ENCODE peak calls at places on chromosomes 1 and 21, in eight cellular contexts. R is endothelial cell of umbilical vein, Z is neural progenitor cell, O is mammary epithelial cell, E is fibroblast of lung, K is endodermal cell, D is neuronal stem cell, B is IMR-90. X is an unnamed sample.

GRCh38 chr1:85681087-85681486 is 27.1 kb downstream of the ZNHIT6 start:
- DNase-seq in B (peak; percentile 68), R (peak; percentile 45), O (peak; percentile 61), D (peak; percentile 9), Z (no peak), K (no peak), E (peak; percentile 23), X (peak; percentile 76)

GRCh38 chr1:29682171-29682917 is 446.0 kb downstream of the PTPRU start:
- DNase-seq in E (no peak), R (no peak), B (no peak), D (no peak), Z (peak; percentile 23), K (peak; percentile 50), O (no peak), X (no peak)

GRCh38 chr1:2556277-2557145 is at the start of gene TNFRSF14:
- DNase-seq in K (peak; percentile 67), E (peak; percentile 56), D (no peak), R (peak; percentile 65), B (peak; percentile 35), O (peak; percentile 42), Z (peak; percentile 47), X (peak; percentile 33)

GRCh38 chr1:225508538-225509375 is 80.9 kb upstream of the LBR start:
- DNase-seq in O (peak; percentile 95), E (peak; percentile 99), R (peak; percentile 97), K (no peak), D (peak; percentile 63), B (peak; percentile 99), Z (peak; percentile 63), X (peak; percentile 62)

GRCh38 chr1:205598841-205599666 is 32.8 kb downstream of the ELK4 start:
- DNase-seq in K (no peak), Z (no peak), O (peak; percentile 22), D (no peak), E (peak; percentile 98), B (peak; percentile 99), R (peak; percentile 100), X (no peak)

GRCh38 chr1:223137402-223138100 is 5.5 kb downstream of the TLR5 start:
- DNase-seq in Z (no peak), B (peak; percentile 39), K (no peak), E (peak; percentile 85), O (peak; percentile 70), D (no peak), R (no peak), X (peak; percentile 18)

GRCh38 chr1:165697881-165698842 is at the start of gene ALDH9A1:
- DNase-seq in K (peak; percentile 97), B (peak; percentile 76), E (peak; percentile 80), R (peak; percentile 84), O (peak; percentile 80), Z (peak; percentile 92), D (peak; percentile 77), X (peak; percentile 74)

GRCh38 chr1:46489638-46490602 is at the start of gene DMBX1:
- DNase-seq in E (no peak), O (peak; percentile 46), K (peak; percentile 95), R (no peak), Z (peak; percentile 91), D (no peak), B (no peak), X (no peak)

GRCh38 chr1:207962716-207963428 is 51.9 kb upstream of the CD34 start:
- DNase-seq in B (no peak), R (peak; percentile 71), E (peak; percentile 43), Z (no peak), K (no peak), D (no peak), O (no peak), X (no peak)

GRCh38 chr1:22289251-22289995 is 146.5 kb upstream of the WNT4 start:
- DNase-seq in D (no peak), B (no peak), O (no peak), E (no peak), R (no peak), Z (no peak), K (peak; percentile 43), X (no peak)

GRCh38 chr1:156797212-156797871 is 19.3 kb downstream of the SH2D2A start:
- DNase-seq in B (peak; percentile 64), O (peak; percentile 47), Z (peak; percentile 70), E (peak; percentile 64), D (peak; percentile 43), R (peak; percentile 75), K (peak; percentile 89), X (peak; percentile 90)

GRCh38 chr21:33268736-33269441 is 2.7 kb downstream of the IL10RB start:
- DNase-seq in R (no peak), Z (no peak), K (peak; percentile 40), E (no peak), O (peak; percentile 91), B (no peak), D (no peak), X (peak; percentile 97)

GRCh38 chr1:12104417-12104816 is 41.3 kb downstream of the TNFRSF8 start:
- DNase-seq in B (no peak), Z (no peak), E (no peak), O (no peak), K (no peak), R (no peak), D (no peak), X (no peak)

GRCh38 chr1:71587961-71588360 is 507.1 kb upstream of the ZRANB2 start:
- DNase-seq in Z (peak; percentile 11), K (no peak), D (no peak), O (peak; percentile 18), B (peak; percentile 47), R (peak; percentile 60), E (peak; percentile 57), X (peak; percentile 7)

GRCh38 chr1:18469514-18469913 is 11.2 kb upstream of the KLHDC7A start:
- DNase-seq in K (peak; percentile 45), E (no peak), D (no peak), R (no peak), B (no peak), Z (no peak), O (no peak), X (no peak)

GRCh38 chr1:1402081-1402900 is 3.2 kb upstream of the CCNL2 start:
- DNase-seq in R (peak; percentile 62), D (no peak), O (peak; percentile 58), K (peak; percentile 90), B (peak; percentile 60), E (peak; percentile 59), Z (peak; percentile 77), X (peak; percentile 71)

GRCh38 chr1:79629414-79629813 is 622.9 kb upstream of the ADGRL4 start:
- DNase-seq in E (no peak), D (no peak), K (no peak), R (no peak), O (no peak), B (no peak), Z (no peak), X (no peak)

GRCh38 chr1:209926045-209926444 is 12.0 kb upstream of the SYT14 start:
- DNase-seq in D (no peak), B (peak; percentile 64), R (peak; percentile 78), Z (no peak), E (peak; percentile 28), O (peak; percentile 79), K (no peak), X (no peak)

GRCh38 chr1:7587726-7588456 is 183.2 kb upstream of the VAMP3 start:
- DNase-seq in B (no peak), Z (no peak), E (no peak), K (no peak), R (no peak), D (no peak), O (no peak), X (no peak)

GRCh38 chr1:202505356-202505755 is 156.9 kb downstream of the PPP1R12B start:
- DNase-seq in O (peak; percentile 63), Z (peak; percentile 23), D (no peak), E (peak; percentile 74), R (peak; percentile 30), B (peak; percentile 85), K (no peak), X (peak; percentile 63)

GRCh38 chr1:113215015-113215414 is 142.0 kb downstream of the LRIG2 start:
- DNase-seq in Z (no peak), K (no peak), D (no peak), B (no peak), O (no peak), R (no peak), E (no peak), X (no peak)

GRCh38 chr1:207903053-207903452 is 7.9 kb downstream of the CD34 start:
- DNase-seq in B (no peak), E (no peak), O (no peak), D (no peak), K (no peak), Z (no peak), R (no peak), X (no peak)

GRCh38 chr1:234917495-234918188 is 211.0 kb downstream of the TOMM20 start:
- DNase-seq in Z (no peak), B (no peak), R (no peak), O (no peak), E (no peak), D (no peak), K (no peak), X (no peak)

DNA sequence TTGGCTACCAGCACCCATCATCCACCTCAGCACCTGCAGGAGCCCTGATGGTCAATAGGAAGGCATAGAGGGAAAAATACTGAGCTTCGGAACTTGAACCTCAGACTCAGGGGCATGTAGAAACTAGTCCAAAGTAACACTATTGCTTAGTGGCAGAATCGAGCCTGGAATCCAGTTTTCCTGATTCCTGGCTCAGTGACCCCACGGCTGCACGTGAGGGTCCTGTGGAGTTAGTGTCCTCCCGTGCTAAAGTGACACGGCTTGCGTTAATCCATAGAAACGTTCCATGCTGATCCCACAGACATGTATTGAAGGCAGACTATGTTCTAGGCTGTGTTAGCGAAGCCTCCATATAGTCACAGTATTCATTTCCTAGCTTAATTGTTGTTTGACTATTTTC is 747.0 kb upstream of the TPTE start:
- DNase-seq in Z (no peak), O (no peak), E (no peak), D (no peak), R (no peak), B (no peak), K (no peak), X (no peak)
- H3K9me3 ChIP-seq in Z (peaks cover 90% of the 10 kb centered on the region), O (peaks cover 76% of the 10 kb centered on the region), E (peaks cover 2% of the 10 kb centered on the region), D (peaks cover 13% of the 10 kb centered on the region), R (peaks cover 25% of the 10 kb centered on the region), B (peaks cover 48% of the 10 kb centered on the region), K (peaks cover 97% of the 10 kb centered on the region), X (peaks cover 35% of the 10 kb centered on the region)

GRCh38 chr21:45580576-45581321 is 38.5 kb upstream of the SLC19A1 start:
- DNase-seq in B (no peak), E (no peak), D (no peak), K (peak; percentile 69), O (no peak), R (no peak), Z (no peak), X (no peak)
- H3K9ac ChIP-seq in B (no peak overlapping the region), E (no peak overlapping the region), D (no peak overlapping the region), K (no peak overlapping the region), O (no peak overlapping the region), R (no peak overlapping the region), Z (no peak overlapping the region), X (no peak overlapping the region)

DNA sequence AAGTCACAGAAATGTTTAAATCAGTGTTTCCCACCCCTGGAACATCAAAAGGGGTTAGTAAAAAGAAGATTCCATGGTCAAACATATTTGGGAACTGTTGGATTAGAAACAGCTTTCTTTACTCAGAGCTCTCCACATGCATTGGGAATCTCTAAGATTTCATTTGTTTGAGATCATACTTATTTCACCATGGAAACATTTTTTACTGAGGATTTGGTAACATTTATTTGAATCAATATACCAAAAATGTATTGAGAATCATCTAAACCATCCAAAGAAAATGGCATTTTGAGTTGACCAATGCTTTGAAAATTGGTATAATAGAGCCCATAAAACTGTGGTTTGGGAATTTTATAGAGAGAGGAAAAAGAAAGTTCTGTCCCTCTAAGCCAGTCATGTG is 25.3 kb downstream of the NGF start:
- DNase-seq in D (no peak), E (no peak), O (no peak), K (no peak), B (no peak), R (no peak), Z (no peak), X (no peak)
- H3K9me3 ChIP-seq in D (no peaks in the 10 kb centered on the region), E (no peaks in the 10 kb centered on the region), O (no peaks in the 10 kb centered on the region), K (no peaks in the 10 kb centered on the region), B (no peaks in the 10 kb centered on the region), R (no peaks in the 10 kb centered on the region), Z (no peaks in the 10 kb centered on the region), X (no peaks in the 10 kb centered on the region)

GRCh38 chr1:222004784-222005183 is 262.9 kb upstream of the DUSP10 start:
- DNase-seq in E (no peak), B (no peak), D (no peak), Z (no peak), R (no peak), O (no peak), K (no peak), X (no peak)
- H3K9ac ChIP-seq in E (no peak overlapping the region), B (no peak overlapping the region), D (no peak overlapping the region), Z (no peak overlapping the region), R (no peak overlapping the region), O (no peak overlapping the region), K (no peak overlapping the region), X (no peak overlapping the region)